ENCODE peak calls at places on chromosomes 5 and 9, in seven cellular contexts. Z is activated effector memory CD4-positive, alpha-beta T cell treated with anti-CD3 and anti-CD28 coated beads, Interleukin-2, amount 50 U/mL, for 16 hours; K is LHCN-M2; O is right cardiac atrium; W is astrocyte; M is mammary epithelial cell; T is H7. U is an unnamed sample.
A peak's percentile ranks its signal among the peaks of the same experiment; 100 is the strongest.

GRCh38 chr9:26809795-26810194 is 82.8 kb downstream of the CAAP1 start:
- DNase-seq in Z (no peak), K (peak; percentile 75), O (no peak), W (peak; percentile 58), M (peak; percentile 57), T (no peak), U (peak; percentile 73)

GRCh38 chr5:6732634-6733410 is 19.6 kb downstream of the TENT4A start:
- DNase-seq in Z (no peak), K (peak; percentile 80), O (peak; percentile 71), W (peak; percentile 73), M (peak; percentile 58), T (no peak), U (peak; percentile 76)

GRCh38 chr9:127496974-127497373 is 45.7 kb downstream of the LRSAM1 start:
- DNase-seq in Z (no peak), K (no peak), O (no peak), W (no peak), M (no peak), T (no peak), U (no peak)

GRCh38 chr9:101628173-101628572 is 33.4 kb upstream of the PPP3R2 start:
- DNase-seq in Z (no peak), K (no peak), O (no peak), W (no peak), M (peak; percentile 9), T (no peak), U (peak; percentile 7)

GRCh38 chr5:159402328-159402727 is 72.0 kb upstream of the IL12B start:
- DNase-seq in Z (no peak), K (no peak), O (no peak), W (peak; percentile 41), M (peak; percentile 2), T (no peak), U (no peak)

GRCh38 chr9:113705938-113706519 is 170.1 kb upstream of the ZNF618 start:
- DNase-seq in Z (peak; percentile 24), K (no peak), O (no peak), W (no peak), M (no peak), T (no peak), U (no peak)

GRCh38 chr9:28073278-28073677 is 500.0 kb upstream of the C9orf72 start:
- DNase-seq in Z (no peak), K (peak; percentile 64), O (peak; percentile 12), W (peak; percentile 3), M (peak; percentile 32), T (peak; percentile 7), U (peak; percentile 52)

GRCh38 chr5:164335837-164336236 is 830.4 kb downstream of the MAT2B start:
- DNase-seq in Z (no peak), K (peak; percentile 82), O (no peak), W (peak; percentile 82), M (peak; percentile 77), T (no peak), U (peak; percentile 89)

GRCh38 chr9:117927354-117927753 is 223.2 kb downstream of the TLR4 start:
- DNase-seq in Z (no peak), K (no peak), O (no peak), W (no peak), M (no peak), T (peak; percentile 7), U (no peak)

GRCh38 chr9:87765521-87765920 is 39.6 kb downstream of the CTSL start:
- DNase-seq in Z (no peak), K (no peak), O (no peak), W (no peak), M (peak; percentile 14), T (no peak), U (no peak)

GRCh38 chr5:161549106-161549505 is 2.6 kb upstream of the GABRB2 start:
- DNase-seq in Z (no peak), K (peak; percentile 27), O (no peak), W (peak; percentile 10), M (no peak), T (no peak), U (no peak)

GRCh38 chr9:91734371-91734981 is 215.6 kb downstream of the ROR2 start:
- DNase-seq in Z (peak; percentile 88), K (peak; percentile 39), O (peak; percentile 77), W (no peak), M (peak; percentile 14), T (peak; percentile 90), U (peak; percentile 50)

GRCh38 chr9:113464672-113465271 is 1.2 kb downstream of the RGS3 start:
- DNase-seq in Z (no peak), K (no peak), O (no peak), W (no peak), M (no peak), T (no peak), U (no peak)

GRCh38 chr9:115643948-115644727 is 509.5 kb upstream of the PAPPA start:
- DNase-seq in Z (no peak), K (peak; percentile 44), O (no peak), W (peak; percentile 12), M (peak; percentile 26), T (no peak), U (peak; percentile 73)

GRCh38 chr9:93318441-93318840 is 133.0 kb upstream of the FAM120A start:
- DNase-seq in Z (peak; percentile 55), K (no peak), O (no peak), W (no peak), M (no peak), T (peak; percentile 47), U (no peak)

GRCh38 chr5:40410939-40411635 is 268.6 kb upstream of the PTGER4 start:
- DNase-seq in Z (no peak), K (peak; percentile 73), O (peak; percentile 22), W (peak; percentile 22), M (peak; percentile 88), T (no peak), U (peak; percentile 75)

GRCh38 chr5:139137703-139138102 is 60.5 kb downstream of the SIL1 start:
- DNase-seq in Z (no peak), K (peak; percentile 53), O (no peak), W (peak; percentile 37), M (peak; percentile 52), T (peak; percentile 44), U (peak; percentile 60)

GRCh38 chr5:132302413-132302812 is 8.2 kb downstream of the SLC22A4 start:
- DNase-seq in Z (no peak), K (no peak), O (no peak), W (no peak), M (no peak), T (no peak), U (no peak)

GRCh38 chr5:74206571-74207550 is 433.7 kb downstream of the ENC1 start:
- DNase-seq in Z (no peak), K (peak; percentile 94), O (peak; percentile 78), W (peak; percentile 84), M (peak; percentile 83), T (peak; percentile 11), U (peak; percentile 73)

GRCh38 chr5:140131967-140132409 is 6.3 kb downstream of the IGIP start:
- DNase-seq in Z (no peak), K (peak; percentile 91), O (peak; percentile 58), W (peak; percentile 96), M (peak; percentile 91), T (no peak), U (peak; percentile 94)

GRCh38 chr9:121997791-121998190 is 95.3 kb downstream of the TTLL11 start:
- DNase-seq in Z (no peak), K (no peak), O (no peak), W (no peak), M (no peak), T (no peak), U (peak; percentile 69)

GRCh38 chr5:171893290-171893890 is 107.8 kb downstream of the SMIM23 start:
- DNase-seq in Z (no peak), K (peak; percentile 78), O (no peak), W (peak; percentile 69), M (no peak), T (no peak), U (peak; percentile 67)

GRCh38 chr9:38062498-38063362 is 6.3 kb downstream of the SHB start:
- DNase-seq in Z (no peak), K (peak; percentile 89), O (no peak), W (peak; percentile 83), M (no peak), T (no peak), U (peak; percentile 77)

GRCh38 chr9:131624636-131625241 is 79.4 kb downstream of the PRRT1B start:
- DNase-seq in Z (no peak), K (peak; percentile 15), O (peak; percentile 75), W (peak; percentile 10), M (no peak), T (no peak), U (no peak)

GRCh38 chr5:134420326-134420725 is 8.6 kb upstream of the CDKN2AIPNL start:
- DNase-seq in Z (no peak), K (peak; percentile 41), O (no peak), W (peak; percentile 11), M (no peak), T (no peak), U (peak; percentile 40)

GRCh38 chr9:76613980-76614379 is 150.3 kb upstream of the PCA3 start:
- DNase-seq in Z (no peak), K (no peak), O (no peak), W (no peak), M (no peak), T (no peak), U (no peak)

GRCh38 chr9:5688109-5688508 is 59.2 kb downstream of the RIC1 start:
- DNase-seq in Z (no peak), K (peak; percentile 49), O (no peak), W (peak; percentile 36), M (no peak), T (no peak), U (peak; percentile 46)

GRCh38 chr9:116998305-116998704 is 311.2 kb downstream of the TRIM32 start:
- DNase-seq in Z (no peak), K (peak; percentile 4), O (no peak), W (peak; percentile 2), M (peak; percentile 44), T (peak; percentile 42), U (peak; percentile 37)

GRCh38 chr5:41252036-41252435 is 38.7 kb upstream of the C6 start:
- DNase-seq in Z (no peak), K (no peak), O (no peak), W (peak; percentile 76), M (no peak), T (no peak), U (no peak)

GRCh38 chr5:103041071-103041676 is 78.8 kb downstream of the GIN1 start:
- DNase-seq in Z (no peak), K (peak; percentile 55), O (no peak), W (peak; percentile 27), M (peak; percentile 37), T (no peak), U (peak; percentile 63)

GRCh38 chr5:176536132-176536901 is 885 bp downstream of the RNF44 start:
- DNase-seq in Z (peak; percentile 94), K (peak; percentile 80), O (peak; percentile 84), W (peak; percentile 65), M (peak; percentile 69), T (peak; percentile 95), U (peak; percentile 82)

GRCh38 chr5:139108056-139108811 is 89.9 kb downstream of the SIL1 start:
- DNase-seq in Z (no peak), K (no peak), O (no peak), W (peak; percentile 62), M (peak; percentile 50), T (no peak), U (peak; percentile 47)

GRCh38 chr5:58666598-58667595 is 84.0 kb downstream of the RAB3C start:
- DNase-seq in Z (no peak), K (no peak), O (no peak), W (no peak), M (no peak), T (no peak), U (no peak)

GRCh38 chr9:133701981-133702797 is 36.0 kb downstream of the SARDH start:
- DNase-seq in Z (peak; percentile 86), K (no peak), O (no peak), W (peak; percentile 15), M (no peak), T (peak; percentile 89), U (peak; percentile 35)

GRCh38 chr5:149372041-149372805 is 6.9 kb downstream of the IL17B start:
- DNase-seq in Z (no peak), K (no peak), O (no peak), W (no peak), M (no peak), T (no peak), U (no peak)

U was measured in iris pigment epithelial cell.